ENCODE peak calls at places on chromosomes 6 and 20, in five cellular contexts. A, Q, G, P and Y are unnamed samples. For H3K4me1, the result is how much of the 10 kb centered on the place peaks cover.

GRCh38 chr20:58129736-58130135 is 98.7 kb downstream of the ANKRD60 start:
- DNase-seq in A (no peak), Q (no peak), G (no peak), P (no peak), Y (no peak)

GRCh38 chr20:37976862-37977261 is 56.4 kb downstream of the TTI1 start:
- DNase-seq in A (no peak), Q (peak), G (no peak), P (no peak), Y (peak)

GRCh38 chr6:111242452-111242851 is 155.1 kb downstream of the SLC16A10 start:
- DNase-seq in A (no peak), Q (no peak), G (no peak), P (peak), Y (no peak)

GRCh38 chr6:41451039-41451438 is 95.1 kb upstream of the FOXP4 start:
- DNase-seq in A (peak), Q (peak), G (no peak), P (no peak), Y (no peak)

GRCh38 chr20:35828916-35829315 is 57.1 kb downstream of the PHF20 start:
- DNase-seq in A (no peak), Q (no peak), G (no peak), P (no peak), Y (no peak)

GRCh38 chr6:120355822-120356221 is 978.5 kb downstream of the TBC1D32 start:
- DNase-seq in A (peak), Q (no peak), G (peak), P (no peak), Y (no peak)

GRCh38 chr20:50980851-50981713 is 22.5 kb downstream of the MOCS3 start:
- DNase-seq in A (peak), Q (peak), G (peak), P (peak), Y (peak)

GRCh38 chr6:16139541-16139940 is 10.7 kb downstream of the MYLIP start:
- DNase-seq in A (no peak), Q (no peak), G (no peak), P (no peak), Y (peak)

GRCh38 chr6:157380458-157380778 is 572 bp upstream of the ZDHHC14 start:
- DNase-seq in A (no peak), Q (peak), G (no peak), P (no peak), Y (no peak)

GRCh38 chr6:72657798-72658197 is 35.9 kb downstream of the KCNQ5 start:
- DNase-seq in A (peak), Q (no peak), G (no peak), P (no peak), Y (no peak)

GRCh38 chr20:59783020-59784010 is 150.1 kb downstream of the SYCP2 start:
- DNase-seq in A (peak), Q (peak), G (peak), P (peak), Y (peak)

GRCh38 chr6:160154471-160154870 is 32.9 kb downstream of the SLC22A1 start:
- DNase-seq in A (no peak), Q (no peak), G (no peak), P (no peak), Y (no peak)

GRCh38 chr20:45358282-45359068 is 4.5 kb upstream of the SYS1 start:
- DNase-seq in A (peak), Q (no peak), G (peak), P (no peak), Y (no peak)

GRCh38 chr20:62374431-62375152 is 7.5 kb upstream of the LAMA5 start:
- DNase-seq in A (no peak), Q (no peak), G (no peak), P (no peak), Y (no peak)

GRCh38 chr6:119077643-119078448 is 618 bp downstream of the FAM184A start:
- DNase-seq in A (peak), Q (peak), G (peak), P (peak), Y (peak)

GRCh38 chr20:17681741-17682102 is 320 bp downstream of the RRBP1 start:
- DNase-seq in A (no peak), Q (no peak), G (no peak), P (no peak), Y (no peak)

GRCh38 chr6:119334535-119335264 is 14.9 kb downstream of the MAN1A1 start:
- DNase-seq in A (no peak), Q (no peak), G (no peak), P (no peak), Y (no peak)

GRCh38 chr6:19895866-19896579 is 58.9 kb downstream of the ID4 start:
- DNase-seq in A (peak), Q (no peak), G (peak), P (no peak), Y (no peak)

GRCh38 chr6:4225207-4225872 is 90.0 kb upstream of the ECI2 start:
- DNase-seq in A (no peak), Q (peak), G (no peak), P (no peak), Y (no peak)

GRCh38 chr6:13272131-13273046 is 55.9 kb downstream of the TBC1D7 start:
- DNase-seq in A (no peak), Q (no peak), G (no peak), P (no peak), Y (no peak)

GRCh38 chr20:51712501-51713212 is 55.5 kb downstream of the ATP9A start:
- DNase-seq in A (peak), Q (peak), G (no peak), P (peak), Y (peak)

GRCh38 chr20:22814475-22815205 is 220.5 kb upstream of the SSTR4 start:
- DNase-seq in A (no peak), Q (no peak), G (no peak), P (no peak), Y (no peak)

GRCh38 chr6:12480379-12480778 is 190.2 kb downstream of the EDN1 start:
- DNase-seq in A (no peak), Q (no peak), G (no peak), P (no peak), Y (no peak)

GRCh38 chr20:57727863-57728262 is 18.0 kb upstream of the PMEPA1 start:
- DNase-seq in A (no peak), Q (no peak), G (no peak), P (peak), Y (no peak)

GRCh38 chr6:75620387-75621304 is 19.0 kb downstream of the SENP6 start:
- DNase-seq in A (no peak), Q (no peak), G (no peak), P (no peak), Y (no peak)

GRCh38 chr6:167094436-167094819 is 28.5 kb upstream of the CCR6 start:
- DNase-seq in A (no peak), Q (peak), G (no peak), P (no peak), Y (no peak)

GRCh38 chr20:23889775-23890187 is 10.2 kb upstream of the CST5 start:
- DNase-seq in A (peak), Q (peak), G (peak), P (peak), Y (peak)

GRCh38 chr20:58048096-58048702 is 180.3 kb downstream of the ANKRD60 start:
- DNase-seq in A (peak), Q (peak), G (peak), P (peak), Y (peak)

GRCh38 chr6:162147805-162148204 is 579.8 kb downstream of the PRKN start:
- DNase-seq in A (no peak), Q (no peak), G (no peak), P (no peak), Y (no peak)

GRCh38 chr6:162153120-162153519 is 574.4 kb downstream of the PRKN start:
- DNase-seq in A (no peak), Q (no peak), G (no peak), P (no peak), Y (no peak)

GRCh38 chr6:162149786-162150185 is 577.8 kb downstream of the PRKN start:
- DNase-seq in A (no peak), Q (no peak), G (no peak), P (no peak), Y (no peak)

GRCh38 chr6:162151050-162151658 is 576.4 kb downstream of the PRKN start:
- DNase-seq in A (peak), Q (no peak), G (no peak), P (no peak), Y (no peak)

GRCh38 chr6:162147281-162147680 is 580.3 kb downstream of the PRKN start:
- DNase-seq in A (no peak), Q (no peak), G (no peak), P (no peak), Y (no peak)
- H3K4me1 ChIP-seq in A (under half), Q (under half), G (under half), P (under half), Y (under half)

DNA sequence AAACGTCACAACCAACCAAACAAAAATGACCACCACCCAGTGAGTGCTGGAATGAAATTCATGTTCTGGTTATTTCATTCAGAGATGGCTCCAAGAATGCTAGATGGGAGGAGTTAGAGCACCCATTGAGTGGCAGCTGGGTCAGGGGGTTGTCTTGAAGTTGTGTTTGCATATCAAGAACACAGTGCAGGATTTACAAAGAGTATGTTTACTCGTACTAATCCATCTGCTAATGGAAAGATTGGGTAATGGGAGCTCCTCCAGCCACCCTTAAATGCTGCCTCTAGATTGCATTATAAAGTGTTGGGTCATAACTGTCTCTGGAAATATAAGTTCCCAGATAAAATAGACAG is 13.4 kb downstream of the SLC35F1 start:
- DNase-seq in A (no peak), Q (no peak), G (no peak), P (no peak), Y (peak)
- H3K4me3 ChIP-seq in A (no peak), Q (peak), G (no peak), P (no peak), Y (peak)

GRCh38 chr6:31130751-31131150 is 8.1 kb downstream of the PSORS1C2 start:
- DNase-seq in A (no peak), Q (no peak), G (no peak), P (no peak), Y (no peak)
- TF ChIP-seq EZH2 in A (no peak), Q (no peak), G (no peak), P (no peak), Y (no peak)

GRCh38 chr20:10661261-10661660 is 12.5 kb downstream of the JAG1 start:
- DNase-seq in A (no peak), Q (no peak), G (no peak), P (no peak), Y (no peak)
- H3K4me1 ChIP-seq in A (under half), Q (half or more), G (half or more), P (under half), Y (under half)

GRCh38 chr20:20341371-20341770 is 26.5 kb upstream of the INSM1 start:
- DNase-seq in A (no peak), Q (no peak), G (no peak), P (no peak), Y (no peak)
- H3K4me3 ChIP-seq in A (no peak), Q (no peak), G (no peak), P (no peak), Y (no peak)

GRCh38 chr6:150037526-150038201 is 12.3 kb upstream of the RAET1L start:
- DNase-seq in A (peak), Q (peak), G (no peak), P (no peak), Y (no peak)

GRCh38 chr6:150036081-150036480 is 10.7 kb upstream of the RAET1L start:
- DNase-seq in A (no peak), Q (no peak), G (no peak), P (no peak), Y (no peak)

GRCh38 chr6:150043096-150043495 is 17.8 kb upstream of the RAET1L start:
- DNase-seq in A (no peak), Q (no peak), G (no peak), P (no peak), Y (no peak)

GRCh38 chr6:150033197-150033771 is 8.0 kb upstream of the RAET1L start:
- DNase-seq in A (peak), Q (no peak), G (peak), P (no peak), Y (no peak)

DNA sequence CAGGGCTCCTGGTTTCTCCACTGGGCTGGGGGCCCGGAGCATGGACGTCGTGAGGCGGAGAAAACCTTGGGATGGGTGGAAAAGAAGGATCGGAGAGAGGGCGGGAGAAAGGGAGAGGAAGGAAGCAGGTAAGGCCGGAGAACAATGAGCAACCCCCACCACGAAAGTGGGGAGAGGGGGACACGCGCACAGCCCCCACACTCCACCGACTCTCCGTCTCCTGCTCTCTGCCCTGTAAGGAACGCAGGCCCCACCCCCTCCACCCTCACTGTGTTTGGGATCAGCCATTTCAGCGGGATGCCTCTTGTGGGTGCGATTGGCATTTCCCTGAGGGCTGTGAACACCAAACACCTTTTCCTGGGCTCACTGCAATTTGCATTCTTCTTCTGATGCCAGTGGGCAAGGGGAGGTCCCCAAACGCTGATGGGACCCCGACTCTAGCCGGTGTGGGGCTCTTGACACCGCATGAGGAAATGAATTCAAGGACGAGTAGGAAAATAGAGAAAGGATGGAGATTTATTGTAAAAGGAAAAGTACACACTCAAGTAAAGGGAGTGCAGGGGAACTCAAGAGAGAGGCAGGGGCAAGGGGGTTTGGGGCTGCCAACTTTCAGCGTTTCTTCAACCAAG is 13.0 kb upstream of the RAET1L start:
- DNase-seq in A (peak), Q (peak), G (peak), P (no peak), Y (no peak)
- TF ChIP-seq EZH2 in A (peak), Q (peak), G (no peak), P (no peak), Y (peak)

GRCh38 chr6:30741789-30742315 is 635 bp downstream of the FLOT1 start:
- DNase-seq in A (no peak), Q (no peak), G (peak), P (no peak), Y (no peak)

GRCh38 chr6:30742316-30743098 is at the start of gene FLOT1:
- DNase-seq in A (peak), Q (peak), G (peak), P (peak), Y (peak)

GRCh38 chr6:30743099-30744053 is 889 bp upstream of the FLOT1 start:
- DNase-seq in A (peak), Q (no peak), G (peak), P (no peak), Y (peak)

GRCh38 chr6:30740993-30741784 is 1.3 kb downstream of the FLOT1 start:
- DNase-seq in A (peak), Q (no peak), G (no peak), P (no peak), Y (no peak)

DNA sequence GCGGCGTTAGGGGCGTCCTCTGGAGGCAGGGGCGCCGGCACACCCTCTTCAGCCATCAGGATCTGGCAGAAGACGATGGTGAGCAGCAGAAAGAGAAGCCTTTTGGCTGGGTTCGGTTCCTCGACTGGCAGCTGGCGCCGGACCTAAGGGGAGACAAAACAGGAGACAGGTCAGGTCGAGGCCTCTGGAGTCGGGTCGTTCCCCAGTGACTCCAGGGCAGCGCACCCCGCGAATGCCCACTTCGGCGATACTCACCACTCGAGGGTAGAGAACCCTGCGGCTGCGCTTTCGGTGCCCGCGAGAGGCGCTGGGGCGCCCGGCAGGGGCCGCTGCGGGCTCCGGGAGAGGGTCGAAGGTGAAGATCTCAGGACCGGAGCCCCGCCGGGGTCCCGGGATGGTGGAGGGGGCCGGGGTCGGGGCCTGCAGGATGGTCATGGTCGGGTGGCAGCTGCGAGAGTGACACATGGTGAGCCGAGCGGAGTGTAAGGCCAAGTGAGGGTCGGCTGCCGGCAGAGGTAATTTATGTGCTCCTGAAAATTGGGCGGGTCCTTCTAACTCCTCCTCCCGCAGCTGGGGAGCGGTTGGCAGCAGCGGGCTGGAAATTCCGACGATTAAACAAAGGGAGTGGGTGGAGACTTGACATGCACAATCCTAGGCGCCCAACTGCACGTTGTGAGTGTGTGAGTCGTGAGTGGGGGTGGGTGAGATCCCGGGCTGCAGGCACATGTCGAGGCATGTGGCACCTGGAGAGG is at the start of gene IER3:
- DNase-seq in A (peak), Q (peak), G (peak), P (peak), Y (peak)
- H3K4me1 ChIP-seq in A (under half), Q (under half), G (under half), P (half or more), Y (under half)